ENCODE peak calls at places on chromosomes 4 and X, in eight cellular contexts. One of them, this sample, is unnamed.

GRCh38 chrX:148049441-148049840 is 68.3 kb downstream of the FMR1NB start:
- DNase-seq in stomach: no peak
- DNase-seq in NCI-H774: peak
- DNase-seq in SHP77 treated with DMSO at 0.1 percent for 48 hours: peak
- DNase-seq in type B pancreatic cell: no peak
- DNase-seq in colonic mucosa: no peak
- DNase-seq in A549: peak
- DNase-seq in A172: peak
- DNase-seq in this sample: no peak

GRCh38 chrX:57070185-57070984 is 51.0 kb downstream of the SPIN2B start:
- DNase-seq in stomach: no peak
- DNase-seq in SHP77 treated with DMSO at 0.1 percent for 48 hours: no peak
- DNase-seq in type B pancreatic cell: no peak
- DNase-seq in NCI-H774: no peak
- DNase-seq in colonic mucosa: no peak
- DNase-seq in A549: no peak
- DNase-seq in A172: no peak
- DNase-seq in this sample: no peak

GRCh38 chr4:158667651-158668198 is 4.0 kb downstream of the C4orf46 start:
- DNase-seq in colonic mucosa: peak
- DNase-seq in SHP77 treated with DMSO at 0.1 percent for 48 hours: no peak
- DNase-seq in A172: peak
- DNase-seq in NCI-H774: no peak
- DNase-seq in A549: peak
- DNase-seq in type B pancreatic cell: no peak
- DNase-seq in stomach: no peak
- DNase-seq in this sample: no peak

GRCh38 chr4:184375027-184375426 is 99.3 kb downstream of the IRF2 start:
- DNase-seq in A549: no peak
- DNase-seq in NCI-H774: no peak
- DNase-seq in A172: no peak
- DNase-seq in SHP77 treated with DMSO at 0.1 percent for 48 hours: no peak
- DNase-seq in colonic mucosa: no peak
- DNase-seq in type B pancreatic cell: no peak
- DNase-seq in stomach: no peak
- DNase-seq in this sample: no peak

GRCh38 chr4:85637778-85638177 is 162.8 kb downstream of the ARHGAP24 start:
- DNase-seq in colonic mucosa: no peak
- DNase-seq in stomach: no peak
- DNase-seq in NCI-H774: no peak
- DNase-seq in SHP77 treated with DMSO at 0.1 percent for 48 hours: no peak
- DNase-seq in type B pancreatic cell: no peak
- DNase-seq in A549: no peak
- DNase-seq in A172: no peak
- DNase-seq in this sample: no peak

GRCh38 chr4:7393491-7394183 is 41.1 kb downstream of the PSAPL1 start:
- DNase-seq in type B pancreatic cell: peak
- DNase-seq in SHP77 treated with DMSO at 0.1 percent for 48 hours: no peak
- DNase-seq in A549: no peak
- DNase-seq in A172: no peak
- DNase-seq in colonic mucosa: no peak
- DNase-seq in stomach: no peak
- DNase-seq in NCI-H774: no peak
- DNase-seq in this sample: no peak

GRCh38 chr4:140213736-140214135 is 59.8 kb upstream of the MAML3 start:
- DNase-seq in type B pancreatic cell: no peak
- DNase-seq in stomach: no peak
- DNase-seq in NCI-H774: no peak
- DNase-seq in colonic mucosa: no peak
- DNase-seq in A172: no peak
- DNase-seq in A549: no peak
- DNase-seq in SHP77 treated with DMSO at 0.1 percent for 48 hours: no peak
- DNase-seq in this sample: no peak

GRCh38 chrX:24242649-24243556 is 71.0 kb downstream of the SUPT20HL2 start:
- DNase-seq in colonic mucosa: peak
- DNase-seq in stomach: peak
- DNase-seq in NCI-H774: no peak
- DNase-seq in type B pancreatic cell: no peak
- DNase-seq in A549: no peak
- DNase-seq in SHP77 treated with DMSO at 0.1 percent for 48 hours: no peak
- DNase-seq in A172: no peak
- DNase-seq in this sample: peak

GRCh38 chr4:84907145-84907544 is 59.3 kb downstream of the WDFY3 start:
- DNase-seq in type B pancreatic cell: no peak
- DNase-seq in NCI-H774: no peak
- DNase-seq in stomach: no peak
- DNase-seq in SHP77 treated with DMSO at 0.1 percent for 48 hours: no peak
- DNase-seq in colonic mucosa: no peak
- DNase-seq in A172: no peak
- DNase-seq in A549: no peak
- DNase-seq in this sample: no peak

GRCh38 chr4:25564836-25565235 is 90.8 kb upstream of the SLC34A2 start:
- DNase-seq in SHP77 treated with DMSO at 0.1 percent for 48 hours: no peak
- DNase-seq in colonic mucosa: no peak
- DNase-seq in A549: no peak
- DNase-seq in stomach: no peak
- DNase-seq in NCI-H774: no peak
- DNase-seq in A172: no peak
- DNase-seq in type B pancreatic cell: no peak
- DNase-seq in this sample: no peak

GRCh38 chr4:76251448-76252270 is at the start of gene FAM47E:
- DNase-seq in A549: peak
- DNase-seq in colonic mucosa: peak
- DNase-seq in A172: peak
- DNase-seq in stomach: peak
- DNase-seq in NCI-H774: peak
- DNase-seq in type B pancreatic cell: peak
- DNase-seq in SHP77 treated with DMSO at 0.1 percent for 48 hours: peak
- DNase-seq in this sample: peak

GRCh38 chrX:13891367-13892146 is 74.7 kb upstream of the GPM6B start:
- DNase-seq in type B pancreatic cell: no peak
- DNase-seq in colonic mucosa: no peak
- DNase-seq in SHP77 treated with DMSO at 0.1 percent for 48 hours: no peak
- DNase-seq in A549: no peak
- DNase-seq in NCI-H774: no peak
- DNase-seq in stomach: no peak
- DNase-seq in A172: no peak
- DNase-seq in this sample: no peak

GRCh38 chrX:40671126-40671525 is 23.8 kb upstream of the CXorf38 start:
- DNase-seq in colonic mucosa: no peak
- DNase-seq in stomach: no peak
- DNase-seq in A549: no peak
- DNase-seq in A172: no peak
- DNase-seq in NCI-H774: no peak
- DNase-seq in type B pancreatic cell: no peak
- DNase-seq in SHP77 treated with DMSO at 0.1 percent for 48 hours: no peak
- DNase-seq in this sample: no peak

GRCh38 chrX:149506349-149506748 is 1.2 kb upstream of the IDS start:
- DNase-seq in colonic mucosa: no peak
- DNase-seq in stomach: no peak
- DNase-seq in A172: no peak
- DNase-seq in NCI-H774: no peak
- DNase-seq in SHP77 treated with DMSO at 0.1 percent for 48 hours: no peak
- DNase-seq in type B pancreatic cell: no peak
- DNase-seq in A549: no peak
- DNase-seq in this sample: no peak

GRCh38 chr4:165522049-165522448 is 143.2 kb downstream of the CPE start:
- DNase-seq in type B pancreatic cell: no peak
- DNase-seq in A549: no peak
- DNase-seq in stomach: no peak
- DNase-seq in NCI-H774: no peak
- DNase-seq in SHP77 treated with DMSO at 0.1 percent for 48 hours: no peak
- DNase-seq in colonic mucosa: no peak
- DNase-seq in A172: no peak
- DNase-seq in this sample: no peak

GRCh38 chr4:149045731-149046130 is 603.5 kb upstream of the NR3C2 start:
- DNase-seq in colonic mucosa: no peak
- DNase-seq in SHP77 treated with DMSO at 0.1 percent for 48 hours: no peak
- DNase-seq in stomach: no peak
- DNase-seq in NCI-H774: no peak
- DNase-seq in A172: no peak
- DNase-seq in A549: no peak
- DNase-seq in type B pancreatic cell: no peak
- DNase-seq in this sample: no peak

GRCh38 chrX:50635811-50636365 is 165.3 kb upstream of the DGKK start:
- DNase-seq in A549: no peak
- DNase-seq in SHP77 treated with DMSO at 0.1 percent for 48 hours: no peak
- DNase-seq in A172: no peak
- DNase-seq in type B pancreatic cell: no peak
- DNase-seq in NCI-H774: no peak
- DNase-seq in stomach: no peak
- DNase-seq in colonic mucosa: no peak
- DNase-seq in this sample: no peak

GRCh38 chr4:153488006-153488718 is 22.0 kb downstream of the TMEM131L start:
- DNase-seq in colonic mucosa: no peak
- DNase-seq in SHP77 treated with DMSO at 0.1 percent for 48 hours: no peak
- DNase-seq in type B pancreatic cell: no peak
- DNase-seq in A172: no peak
- DNase-seq in NCI-H774: no peak
- DNase-seq in stomach: no peak
- DNase-seq in A549: no peak
- DNase-seq in this sample: no peak